ENCODE peak calls at places on chromosomes 13 and 19, in eight cellular contexts. A is PC-3, U is transverse colon, L is IMR-90, Y is ascending aorta, I is heart right ventricle, K is tibial nerve, Z is osteoblast. H is an unnamed sample.

GRCh38 chr19:4379383-4380253 is 20.7 kb downstream of the SH3GL1 start:
- DNase-seq in A (peak; percentile 91), U (no peak), L (peak; percentile 59), Y (no peak), I (no peak), K (no peak), Z (peak; percentile 57), H (no peak)

GRCh38 chr13:52785721-52786120 is 46.1 kb upstream of the CNMD start:
- DNase-seq in A (no peak), U (no peak), L (no peak), Y (no peak), I (no peak), K (no peak), Z (no peak), H (no peak)

GRCh38 chr13:41458939-41459753 is 1.8 kb downstream of the RGCC start:
- DNase-seq in A (peak; percentile 59), U (peak; percentile 65), L (peak; percentile 72), Y (no peak), I (peak; percentile 32), K (no peak), Z (peak; percentile 95), H (peak; percentile 51)

GRCh38 chr13:38767506-38768265 is 80.8 kb downstream of the FREM2 start:
- DNase-seq in A (no peak), U (no peak), L (no peak), Y (no peak), I (no peak), K (no peak), Z (peak; percentile 17), H (no peak)

GRCh38 chr13:63516124-63516523 is 2100.5 kb upstream of the PCDH20 start:
- DNase-seq in A (no peak), U (no peak), L (peak; percentile 52), Y (no peak), I (no peak), K (no peak), Z (no peak), H (no peak)

GRCh38 chr19:1445932-1446712 is 3.8 kb upstream of the APC2 start:
- DNase-seq in A (peak; percentile 37), U (no peak), L (no peak), Y (no peak), I (no peak), K (no peak), Z (peak; percentile 92), H (no peak)

GRCh38 chr13:45873491-45874360 is 22.2 kb upstream of the SIAH3 start:
- DNase-seq in A (peak; percentile 63), U (no peak), L (no peak), Y (no peak), I (no peak), K (no peak), Z (no peak), H (no peak)

GRCh38 chr13:87122551-87122950 is 548.6 kb upstream of the SLITRK5 start:
- DNase-seq in A (peak; percentile 54), U (no peak), L (peak; percentile 68), Y (no peak), I (no peak), K (no peak), Z (no peak), H (peak; percentile 29)

GRCh38 chr19:41811981-41812380 is 15.6 kb downstream of the CEACAM3 start:
- DNase-seq in A (no peak), U (no peak), L (no peak), Y (no peak), I (no peak), K (no peak), Z (no peak), H (no peak)

GRCh38 chr19:48629599-48630288 is 7.4 kb downstream of the DBP start:
- DNase-seq in A (no peak), U (peak; percentile 91), L (no peak), Y (no peak), I (peak; percentile 62), K (no peak), Z (peak; percentile 89), H (peak; percentile 56)

GRCh38 chr13:71218960-71219359 is 648.0 kb downstream of the DACH1 start:
- DNase-seq in A (peak; percentile 48), U (no peak), L (no peak), Y (no peak), I (no peak), K (no peak), Z (no peak), H (no peak)

GRCh38 chr13:29038700-29039099 is 218.6 kb downstream of the MTUS2 start:
- DNase-seq in A (no peak), U (no peak), L (no peak), Y (no peak), I (no peak), K (no peak), Z (no peak), H (no peak)

GRCh38 chr13:35764359-35765015 is 288.0 kb upstream of the MAB21L1 start:
- DNase-seq in A (no peak), U (no peak), L (no peak), Y (no peak), I (no peak), K (no peak), Z (no peak), H (no peak)

GRCh38 chr13:31875134-31875533 is 135.8 kb downstream of the RXFP2 start:
- DNase-seq in A (no peak), U (no peak), L (no peak), Y (no peak), I (no peak), K (no peak), Z (no peak), H (no peak)

GRCh38 chr13:91758724-91759123 is 360.3 kb downstream of the GPC5 start:
- DNase-seq in A (no peak), U (no peak), L (no peak), Y (no peak), I (no peak), K (no peak), Z (no peak), H (no peak)

GRCh38 chr13:54232700-54233099 is 1204.1 kb downstream of the OLFM4 start:
- DNase-seq in A (peak; percentile 2), U (no peak), L (no peak), Y (no peak), I (no peak), K (no peak), Z (no peak), H (no peak)

GRCh38 chr19:49642488-49643035 is 553 bp downstream of the SCAF1 start:
- DNase-seq in A (no peak), U (no peak), L (no peak), Y (no peak), I (no peak), K (no peak), Z (no peak), H (no peak)

GRCh38 chr19:10206226-10206873 is 11.6 kb upstream of the DNMT1 start:
- DNase-seq in A (peak; percentile 51), U (no peak), L (peak; percentile 66), Y (no peak), I (no peak), K (no peak), Z (peak; percentile 93), H (peak; percentile 38)

GRCh38 chr19:38544569-38545315 is 73.0 kb downstream of the MAP4K1 start:
- DNase-seq in A (no peak), U (no peak), L (peak; percentile 5), Y (no peak), I (no peak), K (no peak), Z (no peak), H (no peak)
- H3K27ac ChIP-seq in A (no peak overlapping the region), U (no peak overlapping the region), L (no peak overlapping the region), Y (no peak overlapping the region), I (no peak overlapping the region), K (no peak overlapping the region), Z (peak overlapping the region; percentile 56), H (peak overlapping the region; percentile 42)

DNA sequence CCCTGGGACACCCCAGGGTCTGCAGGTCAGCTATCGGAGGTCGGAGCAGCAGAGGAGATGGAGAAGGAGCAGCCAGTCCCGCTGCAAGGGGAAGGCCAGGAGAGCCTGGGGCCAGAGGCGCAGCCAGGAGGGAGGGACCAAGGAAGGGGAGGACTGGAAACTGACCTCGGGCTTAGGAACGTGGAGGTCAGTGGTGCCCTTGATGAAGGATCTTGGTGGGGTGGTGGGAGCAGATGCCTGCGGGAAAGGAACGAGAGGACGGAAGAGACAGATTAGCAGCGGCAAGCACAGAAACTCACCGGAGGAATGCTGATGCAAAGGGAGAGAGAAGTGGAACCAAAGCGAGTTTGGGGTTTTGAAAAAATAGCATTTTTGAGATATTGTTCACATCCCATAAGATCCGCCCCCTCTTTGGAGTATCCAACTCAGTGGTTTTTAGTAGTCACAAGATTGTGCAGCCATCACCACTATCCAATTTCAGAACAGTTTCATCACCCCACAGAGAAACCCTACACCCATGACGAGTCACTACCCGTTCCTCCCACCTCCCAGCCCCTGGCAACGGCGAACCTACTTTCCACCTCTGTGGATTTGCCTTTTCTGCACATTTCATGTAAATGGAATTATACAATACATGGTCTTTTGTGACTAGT is 22.1 kb downstream of the PLEKHF1 start:
- DNase-seq in A (peak; percentile 55), U (no peak), L (peak; percentile 98), Y (no peak), I (no peak), K (peak; percentile 67), Z (peak; percentile 94), H (peak; percentile 95)
- H3K4me3 ChIP-seq in A (no peak overlapping the region), U (no peak overlapping the region), L (peak overlapping the region; percentile 38), Y (no peak overlapping the region), I (no peak overlapping the region), K (no peak overlapping the region), Z (peak overlapping the region; percentile 74), H (peak overlapping the region; percentile 46)

GRCh38 chr19:16376649-16377048 is 52.0 kb downstream of the KLF2 start:
- DNase-seq in A (peak; percentile 31), U (no peak), L (no peak), Y (no peak), I (no peak), K (no peak), Z (peak; percentile 66), H (no peak)
- TF ChIP-seq CTCF in A (peak; percentile 62), U (peak; percentile 15), L (peak; percentile 28), Y (no peak), I (no peak), K (no peak), Z (peak; percentile 39), H (peak; percentile 69)

DNA sequence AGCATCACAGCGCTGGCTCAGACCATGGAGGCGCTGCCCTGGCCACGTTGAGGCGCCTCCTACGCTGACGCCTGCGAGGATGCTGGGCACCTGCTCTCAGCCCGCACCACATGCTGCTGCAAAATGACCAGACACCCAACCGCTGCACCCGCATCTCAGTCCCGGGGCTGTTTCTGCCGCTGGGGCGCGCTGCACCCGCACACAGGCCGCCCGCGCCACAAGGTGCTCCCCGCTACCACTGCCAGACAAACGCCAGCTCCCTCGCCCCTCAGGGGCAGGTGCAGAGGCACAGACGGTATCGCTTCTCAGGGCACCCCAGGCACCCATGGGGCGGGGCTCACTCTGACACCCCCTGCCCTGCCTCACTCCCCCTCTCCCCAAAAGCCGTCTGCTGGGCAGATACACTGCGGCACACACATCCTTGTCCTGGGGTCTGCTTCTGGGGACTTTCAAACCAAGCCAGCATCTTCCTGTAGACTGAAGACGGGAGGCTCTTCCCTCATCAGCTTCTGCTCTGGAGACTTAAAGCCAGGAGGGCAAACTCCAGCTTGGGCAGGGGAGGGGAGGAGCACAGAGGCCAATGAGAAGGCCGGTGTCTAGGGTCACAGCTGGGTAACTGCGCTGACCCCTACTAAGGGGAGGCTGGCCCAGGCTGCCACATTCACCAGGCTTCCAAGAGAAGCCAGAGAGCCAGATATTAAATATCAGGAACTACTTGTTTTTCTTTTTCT is 16.3 kb downstream of the CHERP start:
- DNase-seq in A (no peak), U (no peak), L (no peak), Y (no peak), I (no peak), K (no peak), Z (peak; percentile 75), H (no peak)
- H3K27ac ChIP-seq in A (no peak overlapping the region), U (no peak overlapping the region), L (no peak overlapping the region), Y (no peak overlapping the region), I (no peak overlapping the region), K (no peak overlapping the region), Z (no peak overlapping the region), H (no peak overlapping the region)